ENCODE peak calls at places on chromosome 1, in six cellular contexts. Z is activated naive CD4-positive, alpha-beta T cell; E is effector memory CD8-positive, alpha-beta T cell; H is astrocyte; G is EL; I is GM06990. J is an unnamed sample.

GRCh38 chr1:53088616-53089300 is 26.7 kb downstream of the PODN start:
- DNase-seq in Z (no peak), E (no peak), H (no peak), G (no peak), I (no peak), J (no peak)

GRCh38 chr1:7420706-7421105 is 350.4 kb upstream of the VAMP3 start:
- DNase-seq in Z (no peak), E (no peak), H (no peak), G (no peak), I (no peak), J (no peak)

GRCh38 chr1:223700388-223700918 is 11.9 kb upstream of the CAPN2 start:
- DNase-seq in Z (no peak), E (no peak), H (no peak), G (peak), I (no peak), J (no peak)

GRCh38 chr1:40930174-40930573 is 49.3 kb upstream of the CTPS1 start:
- DNase-seq in Z (no peak), E (no peak), H (no peak), G (no peak), I (no peak), J (no peak)

GRCh38 chr1:162633327-162633762 is 1.1 kb downstream of the DDR2 start:
- DNase-seq in Z (no peak), E (no peak), H (no peak), G (no peak), I (peak), J (no peak)

GRCh38 chr1:221532071-221532755 is 209.7 kb downstream of the DUSP10 start:
- DNase-seq in Z (no peak), E (no peak), H (no peak), G (no peak), I (no peak), J (no peak)

GRCh38 chr1:113805639-113806038 is 6.6 kb downstream of the RSBN1 start:
- DNase-seq in Z (no peak), E (no peak), H (no peak), G (no peak), I (no peak), J (no peak)

GRCh38 chr1:52460686-52461085 is 56.3 kb downstream of the PRPF38A start:
- DNase-seq in Z (no peak), E (no peak), H (no peak), G (peak), I (no peak), J (peak)

GRCh38 chr1:210232524-210233215 is at the start of gene SERTAD4:
- DNase-seq in Z (no peak), E (no peak), H (peak), G (peak), I (no peak), J (peak)

GRCh38 chr1:245177071-245177900 is 22.5 kb downstream of the KIF26B start:
- DNase-seq in Z (no peak), E (no peak), H (no peak), G (no peak), I (no peak), J (peak)

GRCh38 chr1:6823822-6824221 is 38.6 kb downstream of the CAMTA1 start:
- DNase-seq in Z (no peak), E (no peak), H (no peak), G (no peak), I (no peak), J (no peak)

GRCh38 chr1:72282271-72282656 is at the start of gene NEGR1:
- DNase-seq in Z (no peak), E (no peak), H (peak), G (peak), I (peak), J (peak)

GRCh38 chr1:31564606-31564989 is 11.7 kb upstream of the TINAGL1 start:
- DNase-seq in Z (no peak), E (no peak), H (no peak), G (no peak), I (no peak), J (no peak)

GRCh38 chr1:10152709-10153284 is 57.6 kb upstream of the KIF1B start:
- DNase-seq in Z (no peak), E (no peak), H (peak), G (peak), I (no peak), J (peak)